ENCODE peak calls at places on chromosomes 13 and 19, in four cellular contexts. One of them, this sample, is unnamed. For H3K4me1, the result is how much of the 10 kb centered on the place peaks cover.

GRCh38 chr13:23349127-23349897 is 84.2 kb downstream of the SACS start:
- DNase-seq in aorta: no peak
- DNase-seq in ascending aorta: no peak
- DNase-seq in uterus: no peak
- DNase-seq in this sample: no peak

GRCh38 chr13:71912524-71912923 is 45.5 kb upstream of the DACH1 start:
- DNase-seq in uterus: no peak
- DNase-seq in ascending aorta: no peak
- DNase-seq in aorta: no peak
- DNase-seq in this sample: no peak

GRCh38 chr13:93625536-93625935 is 398.9 kb downstream of the GPC6 start:
- DNase-seq in aorta: no peak
- DNase-seq in uterus: no peak
- DNase-seq in ascending aorta: no peak
- DNase-seq in this sample: no peak

GRCh38 chr13:110615322-110616102 is at the start of gene NAXD:
- DNase-seq in aorta: peak
- DNase-seq in uterus: peak
- DNase-seq in ascending aorta: peak
- DNase-seq in this sample: peak

GRCh38 chr19:623974-624373 is 9.4 kb downstream of the POLRMT start:
- DNase-seq in ascending aorta: no peak
- DNase-seq in aorta: no peak
- DNase-seq in uterus: no peak
- DNase-seq in this sample: no peak

GRCh38 chr19:10333758-10334339 is 520 bp upstream of the RAVER1 start:
- DNase-seq in uterus: no peak
- DNase-seq in aorta: no peak
- DNase-seq in ascending aorta: no peak
- DNase-seq in this sample: no peak

GRCh38 chr13:94435604-94436226 is 43.8 kb downstream of the DCT start:
- DNase-seq in ascending aorta: no peak
- DNase-seq in aorta: no peak
- DNase-seq in uterus: no peak
- DNase-seq in this sample: no peak

GRCh38 chr19:29485293-29485692 is 40.5 kb upstream of the VSTM2B start:
- DNase-seq in uterus: no peak
- DNase-seq in aorta: peak
- DNase-seq in ascending aorta: peak
- DNase-seq in this sample: peak

GRCh38 chr19:17753976-17754375 is 2.7 kb downstream of the FCHO1 start:
- DNase-seq in ascending aorta: no peak
- DNase-seq in aorta: no peak
- DNase-seq in uterus: no peak
- DNase-seq in this sample: no peak

GRCh38 chr13:24528816-24529398 is 16.3 kb upstream of the PARP4 start:
- DNase-seq in aorta: no peak
- DNase-seq in uterus: no peak
- DNase-seq in ascending aorta: no peak
- DNase-seq in this sample: no peak

GRCh38 chr13:101152184-101152583 is 264.1 kb downstream of the NALCN start:
- DNase-seq in aorta: no peak
- DNase-seq in ascending aorta: no peak
- DNase-seq in uterus: no peak
- DNase-seq in this sample: no peak

GRCh38 chr19:16359964-16360363 is 35.3 kb downstream of the KLF2 start:
- DNase-seq in aorta: no peak
- DNase-seq in uterus: no peak
- DNase-seq in ascending aorta: no peak
- DNase-seq in this sample: no peak

GRCh38 chr19:16359074-16359473 is 34.4 kb downstream of the KLF2 start:
- DNase-seq in aorta: no peak
- DNase-seq in ascending aorta: no peak
- DNase-seq in uterus: no peak
- DNase-seq in this sample: no peak

GRCh38 chr19:16358456-16358855 is 33.8 kb downstream of the KLF2 start:
- DNase-seq in uterus: no peak
- DNase-seq in ascending aorta: no peak
- DNase-seq in aorta: no peak
- DNase-seq in this sample: no peak

GRCh38 chr19:16351133-16351809 is 26.6 kb downstream of the KLF2 start:
- DNase-seq in uterus: no peak
- DNase-seq in aorta: no peak
- DNase-seq in ascending aorta: no peak
- DNase-seq in this sample: no peak

DNA sequence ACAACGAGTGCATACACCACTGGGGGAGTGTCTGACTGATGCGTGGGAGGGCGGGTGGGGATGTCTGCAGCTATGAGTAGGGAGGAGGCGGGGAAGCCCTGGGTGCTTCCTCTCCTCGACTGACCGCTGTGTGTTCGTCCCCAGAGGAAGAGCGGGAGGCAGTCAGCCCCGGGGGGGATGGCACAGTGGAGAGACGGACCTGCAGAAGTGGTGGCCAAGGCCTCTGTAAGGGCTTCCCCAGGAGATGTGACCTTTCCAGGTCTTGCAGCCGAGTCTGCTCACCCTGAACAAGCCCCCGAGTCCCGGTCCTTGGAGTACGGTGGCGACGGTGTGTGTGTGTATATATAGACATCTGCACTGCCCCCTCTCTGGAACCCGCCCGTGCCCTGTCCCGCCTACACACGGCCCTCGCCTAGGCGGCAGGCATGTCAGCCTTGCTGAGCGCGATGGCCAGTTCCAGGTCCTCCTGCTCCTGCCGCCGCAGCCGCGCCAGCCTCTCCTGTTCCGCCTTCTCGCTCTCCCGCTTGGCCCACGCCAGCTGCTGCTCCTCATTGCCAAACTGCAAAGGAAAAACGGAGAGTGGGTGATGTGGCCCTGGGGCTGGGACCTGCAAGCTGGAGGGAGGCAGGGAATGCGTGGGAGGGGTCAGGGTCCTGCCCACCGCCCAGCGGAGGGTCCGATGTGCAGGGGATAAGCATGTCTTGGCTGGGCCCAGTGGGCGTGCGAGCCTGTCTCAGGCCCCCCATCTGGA is 30.8 kb downstream of the KLF2 start:
- DNase-seq in aorta: no peak
- DNase-seq in uterus: no peak
- DNase-seq in ascending aorta: no peak
- DNase-seq in this sample: no peak
- H3K4me1 ChIP-seq in aorta: under half
- H3K4me1 ChIP-seq in uterus: under half
- H3K4me1 ChIP-seq in ascending aorta: under half
- H3K4me1 ChIP-seq in this sample: under half

GRCh38 chr19:12629215-12629614 is 18.5 kb downstream of the ZNF791 start:
- DNase-seq in ascending aorta: no peak
- DNase-seq in uterus: no peak
- DNase-seq in aorta: no peak
- DNase-seq in this sample: no peak
- H3K27ac ChIP-seq in ascending aorta: no peak
- H3K27ac ChIP-seq in uterus: no peak
- H3K27ac ChIP-seq in aorta: no peak
- H3K27ac ChIP-seq in this sample: no peak

GRCh38 chr13:40974460-40975407 is 44.4 kb downstream of the ELF1 start:
- DNase-seq in uterus: no peak
- DNase-seq in aorta: no peak
- DNase-seq in ascending aorta: no peak
- DNase-seq in this sample: no peak
- H3K4me1 ChIP-seq in uterus: under half
- H3K4me1 ChIP-seq in aorta: under half
- H3K4me1 ChIP-seq in ascending aorta: under half
- H3K4me1 ChIP-seq in this sample: half or more

GRCh38 chr13:51311271-51311670 is 28.2 kb upstream of the SERPINE3 start:
- DNase-seq in ascending aorta: no peak
- DNase-seq in aorta: no peak
- DNase-seq in uterus: no peak
- DNase-seq in this sample: no peak
- H3K27ac ChIP-seq in ascending aorta: no peak
- H3K27ac ChIP-seq in aorta: no peak
- H3K27ac ChIP-seq in uterus: no peak
- H3K27ac ChIP-seq in this sample: no peak

DNA sequence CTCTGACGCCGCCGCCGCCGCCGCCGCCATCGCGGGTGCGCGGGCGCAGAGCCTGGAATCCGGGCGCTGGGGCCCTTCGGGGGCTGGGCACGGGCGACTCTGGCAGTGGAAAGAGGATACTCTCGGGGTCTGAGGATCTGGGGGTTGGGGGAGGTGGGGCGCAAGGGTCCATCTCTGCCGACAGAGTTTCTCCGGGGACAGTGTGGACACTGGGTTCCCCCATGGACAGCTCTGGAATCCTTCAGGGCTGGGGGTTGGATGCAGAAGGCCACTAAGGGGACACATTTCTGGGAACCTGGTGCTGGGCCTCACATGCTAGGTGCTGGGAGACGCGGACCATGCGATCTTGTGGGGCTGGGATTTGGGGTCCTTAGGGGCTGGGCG is 2.3 kb downstream of the TGFBR3L start:
- DNase-seq in ascending aorta: no peak
- DNase-seq in uterus: no peak
- DNase-seq in aorta: peak
- DNase-seq in this sample: no peak
- H3K4me1 ChIP-seq in ascending aorta: under half
- H3K4me1 ChIP-seq in uterus: under half
- H3K4me1 ChIP-seq in aorta: under half
- H3K4me1 ChIP-seq in this sample: under half

GRCh38 chr13:77386880-77387606 is 60.1 kb upstream of the MYCBP2 start:
- DNase-seq in aorta: peak
- DNase-seq in ascending aorta: peak
- DNase-seq in uterus: no peak
- DNase-seq in this sample: no peak

GRCh38 chr13:77389617-77389984 is 62.7 kb upstream of the MYCBP2 start:
- DNase-seq in aorta: no peak
- DNase-seq in ascending aorta: no peak
- DNase-seq in uterus: no peak
- DNase-seq in this sample: no peak

GRCh38 chr13:77387607-77388200 is 60.8 kb upstream of the MYCBP2 start:
- DNase-seq in ascending aorta: peak
- DNase-seq in aorta: no peak
- DNase-seq in uterus: no peak
- DNase-seq in this sample: no peak

GRCh38 chr13:77390391-77390790 is 63.5 kb upstream of the MYCBP2 start:
- DNase-seq in uterus: no peak
- DNase-seq in aorta: no peak
- DNase-seq in ascending aorta: peak
- DNase-seq in this sample: no peak

DNA sequence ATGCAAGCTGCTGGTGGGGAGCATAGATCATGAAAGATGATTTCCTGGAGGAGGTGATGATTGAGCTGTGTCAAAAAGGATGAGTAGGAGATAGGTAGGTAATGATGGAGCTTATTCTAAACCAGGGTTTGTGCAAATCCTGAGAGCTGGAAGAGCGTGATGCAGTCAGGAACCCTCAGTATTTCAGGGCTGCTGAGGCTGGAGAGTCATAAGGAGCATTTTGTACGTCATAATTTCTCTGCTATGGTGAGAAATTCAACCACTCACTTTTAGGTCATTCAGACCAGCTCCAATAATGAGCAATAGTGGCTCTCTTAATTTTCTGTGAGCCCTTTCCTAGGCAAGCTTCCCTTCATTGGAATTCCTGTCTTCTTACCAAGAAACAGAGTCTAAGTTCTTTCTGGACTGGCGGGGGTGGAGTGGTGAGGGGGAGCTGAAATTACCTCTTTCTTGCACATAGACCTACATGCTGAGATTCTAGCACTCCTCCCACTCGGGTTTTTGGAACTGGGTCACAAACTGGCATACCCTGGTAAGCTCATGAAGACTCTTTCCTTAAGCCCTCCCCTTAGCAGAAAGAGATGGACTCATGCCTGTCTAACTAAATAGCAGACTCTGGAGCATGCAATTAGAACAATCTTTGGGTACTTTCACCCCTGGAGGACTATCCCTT is 62.2 kb upstream of the MYCBP2 start:
- DNase-seq in uterus: no peak
- DNase-seq in ascending aorta: no peak
- DNase-seq in aorta: no peak
- DNase-seq in this sample: no peak
- H3K27ac ChIP-seq in uterus: no peak
- H3K27ac ChIP-seq in ascending aorta: no peak
- H3K27ac ChIP-seq in aorta: no peak
- H3K27ac ChIP-seq in this sample: no peak

This sample was measured in upper lobe of right lung.